ENCODE peak calls at places on chromosome 4, in four cellular contexts. R is GM12878, C is HCT116, I is NT2/D1. F is an unnamed sample.

GRCh38 chr4:87188063-87188462 is 32.4 kb downstream of the KLHL8 start:
- DNase-seq in R (no peak), C (no peak), I (no peak), F (no peak)

GRCh38 chr4:88143504-88143903 is 14.9 kb downstream of the ABCG2 start:
- DNase-seq in R (no peak), C (peak), I (no peak), F (no peak)

GRCh38 chr4:948101-948935 is 16.1 kb downstream of the TMEM175 start:
- DNase-seq in R (no peak), C (no peak), I (no peak), F (no peak)

GRCh38 chr4:41436365-41437263 is 101.3 kb upstream of the LIMCH1 start:
- DNase-seq in R (no peak), C (no peak), I (no peak), F (no peak)

GRCh38 chr4:137755033-137755471 is 222.8 kb upstream of the PCDH18 start:
- DNase-seq in R (no peak), C (peak), I (no peak), F (no peak)

GRCh38 chr4:99723555-99724450 is 66.2 kb upstream of the C4orf54 start:
- DNase-seq in R (no peak), C (peak), I (no peak), F (peak)

GRCh38 chr4:89305028-89305427 is 2.6 kb downstream of the GPRIN3 start:
- DNase-seq in R (no peak), C (no peak), I (no peak), F (no peak)

GRCh38 chr4:10889819-10890218 is 205.3 kb upstream of the CLNK start:
- DNase-seq in R (no peak), C (no peak), I (no peak), F (no peak)

GRCh38 chr4:10083331-10083769 is 33.2 kb downstream of the WDR1 start:
- DNase-seq in R (no peak), C (no peak), I (no peak), F (no peak)

GRCh38 chr4:65658117-65658516 is 12.2 kb downstream of the EPHA5 start:
- DNase-seq in R (no peak), C (no peak), I (no peak), F (no peak)

GRCh38 chr4:64327237-64327636 is 82.0 kb downstream of the TECRL start:
- DNase-seq in R (no peak), C (no peak), I (no peak), F (no peak)

GRCh38 chr4:73034896-73035295 is 34.6 kb downstream of the COX18 start:
- DNase-seq in R (no peak), C (no peak), I (no peak), F (no peak)

GRCh38 chr4:8817813-8818062 is 53.9 kb downstream of the HMX1 start:
- DNase-seq in R (no peak), C (no peak), I (no peak), F (no peak)

GRCh38 chr4:70681730-70682129 is 6.6 kb upstream of the UTP3 start:
- DNase-seq in R (no peak), C (no peak), I (no peak), F (no peak)

GRCh38 chr4:21514022-21514421 is 434.6 kb downstream of the KCNIP4 start:
- DNase-seq in R (no peak), C (no peak), I (no peak), F (no peak)

GRCh38 chr4:160353548-160353947 is 1250.7 kb downstream of the RAPGEF2 start:
- DNase-seq in R (no peak), C (no peak), I (no peak), F (no peak)

GRCh38 chr4:62881901-62882300 is 1527.3 kb downstream of the TECRL start:
- DNase-seq in R (no peak), C (no peak), I (no peak), F (no peak)

GRCh38 chr4:165360985-165361678 is 17.7 kb upstream of the CPE start:
- DNase-seq in R (no peak), C (no peak), I (no peak), F (no peak)

GRCh38 chr4:185204238-185204910 is 574 bp upstream of the CFAP97 start:
- DNase-seq in R (no peak), C (no peak), I (no peak), F (no peak)

GRCh38 chr4:65791807-65792308 is 121.6 kb upstream of the EPHA5 start:
- DNase-seq in R (no peak), C (no peak), I (no peak), F (no peak)

GRCh38 chr4:187251896-187252295 is 528.2 kb upstream of the FAT1 start:
- DNase-seq in R (no peak), C (no peak), I (no peak), F (no peak)

GRCh38 chr4:17117746-17118145 is 219.3 kb upstream of the LDB2 start:
- DNase-seq in R (no peak), C (no peak), I (no peak), F (no peak)

GRCh38 chr4:128310266-128310697 is 22.7 kb upstream of the PGRMC2 start:
- DNase-seq in R (no peak), C (no peak), I (no peak), F (no peak)

GRCh38 chr4:156344397-156344796 is 390.7 kb upstream of the CTSO start:
- DNase-seq in R (no peak), C (no peak), I (no peak), F (no peak)

GRCh38 chr4:63965875-63966274 is 443.4 kb downstream of the TECRL start:
- DNase-seq in R (no peak), C (no peak), I (no peak), F (no peak)

GRCh38 chr4:98509641-98510170 is 148.7 kb downstream of the TSPAN5 start:
- DNase-seq in R (no peak), C (no peak), I (no peak), F (no peak)

GRCh38 chr4:72375050-72375736 is 193.8 kb downstream of the ADAMTS3 start:
- DNase-seq in R (no peak), C (no peak), I (no peak), F (no peak)

GRCh38 chr4:38872620-38873019 is 5.0 kb downstream of the FAM114A1 start:
- DNase-seq in R (no peak), C (no peak), I (no peak), F (no peak)
- TF ChIP-seq ZNF274 in R (no peak), C (no peak), I (no peak), F (no peak)

GRCh38 chr4:2927016-2927695 is 36.0 kb downstream of the NOP14 start:
- DNase-seq in R (no peak), C (no peak), I (no peak), F (no peak)
- TF ChIP-seq ZNF274 in R (no peak), C (no peak), I (no peak), F (no peak)

DNA sequence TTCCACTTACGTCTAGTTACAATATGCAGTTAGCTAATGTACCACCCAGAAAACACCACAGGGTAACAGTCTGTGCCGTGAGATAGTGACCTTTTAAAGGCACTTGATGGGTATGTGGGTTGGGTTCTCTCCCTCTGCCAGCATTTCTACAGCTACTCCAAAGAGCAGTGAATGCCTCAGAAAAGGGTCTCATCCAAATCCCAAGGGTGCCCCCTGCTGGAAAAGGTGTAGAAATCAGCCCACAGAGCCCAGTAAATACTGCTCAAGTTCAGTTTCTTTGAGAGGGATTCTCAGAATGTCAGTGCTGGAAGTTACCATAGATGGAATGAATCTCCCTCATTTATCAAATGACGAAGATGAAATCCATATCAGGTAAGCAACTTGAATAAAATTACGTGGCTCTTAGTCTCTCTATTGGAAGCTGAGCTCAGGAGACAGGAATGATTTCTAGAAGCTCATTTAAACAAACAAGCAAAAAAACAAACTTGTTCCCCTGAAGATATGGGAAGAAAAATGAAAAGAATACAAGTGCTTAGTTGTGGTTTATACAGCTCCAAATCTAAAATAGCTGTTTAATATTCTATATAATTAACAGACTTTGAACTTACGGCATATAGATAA is 9.5 kb downstream of the RNF175 start:
- DNase-seq in R (peak), C (peak), I (peak), F (peak)
- TF ChIP-seq ZNF274 in R (no peak), C (no peak), I (no peak), F (no peak)

GRCh38 chr4:80054375-80054774 is 18.7 kb downstream of the ANTXR2 start:
- DNase-seq in R (no peak), C (no peak), I (no peak), F (no peak)

GRCh38 chr4:80053140-80053910 is 19.7 kb downstream of the ANTXR2 start:
- DNase-seq in R (no peak), C (no peak), I (no peak), F (no peak)

GRCh38 chr4:80049813-80050534 is 23.1 kb downstream of the ANTXR2 start:
- DNase-seq in R (no peak), C (no peak), I (no peak), F (no peak)

GRCh38 chr4:80045831-80046230 is 27.2 kb downstream of the ANTXR2 start:
- DNase-seq in R (no peak), C (no peak), I (no peak), F (no peak)

DNA sequence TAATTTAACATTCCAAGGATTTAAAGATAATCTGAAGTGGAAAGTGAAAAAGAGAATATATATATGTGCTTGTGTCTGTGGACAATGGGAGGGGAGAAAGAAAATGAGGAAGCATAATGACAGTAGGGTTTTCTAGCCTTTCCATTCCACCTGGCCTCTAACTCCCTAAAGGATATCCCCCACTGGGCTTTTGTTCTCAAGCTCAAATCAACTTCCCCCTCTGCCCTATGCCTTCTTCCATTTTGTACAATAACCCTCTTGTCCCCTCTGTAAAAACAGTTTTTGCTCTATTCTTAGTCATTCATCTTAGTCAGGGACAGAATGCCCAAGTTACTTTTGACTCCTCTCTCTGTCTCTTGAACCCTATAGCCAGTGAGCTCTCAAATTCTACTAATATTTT is 23.6 kb downstream of the ANTXR2 start:
- DNase-seq in R (no peak), C (no peak), I (no peak), F (no peak)
- TF ChIP-seq ZNF274 in R (no peak), C (no peak), I (no peak), F (no peak)

DNA sequence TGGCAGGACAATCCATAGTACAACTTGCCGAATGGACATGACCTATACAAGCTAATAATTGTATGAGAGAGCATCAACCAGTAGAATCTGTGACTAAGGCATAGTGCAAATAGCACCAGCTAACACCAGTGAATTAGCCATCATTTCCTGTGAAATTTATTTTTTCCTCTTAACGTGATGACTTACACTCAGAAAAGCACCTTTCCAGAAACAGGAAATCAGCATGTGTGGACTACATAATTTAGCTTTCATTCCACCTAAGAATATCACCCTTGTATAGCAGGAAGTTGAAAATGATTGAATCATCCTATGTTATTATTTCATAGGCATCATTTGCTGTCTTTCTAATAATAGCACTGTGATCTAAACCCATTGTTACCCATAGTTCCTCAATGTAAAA is 1393.4 kb upstream of the PCDH7 start:
- DNase-seq in R (no peak), C (no peak), I (no peak), F (no peak)
- TF ChIP-seq ZNF274 in R (no peak), C (no peak), I (no peak), F (no peak)

DNA sequence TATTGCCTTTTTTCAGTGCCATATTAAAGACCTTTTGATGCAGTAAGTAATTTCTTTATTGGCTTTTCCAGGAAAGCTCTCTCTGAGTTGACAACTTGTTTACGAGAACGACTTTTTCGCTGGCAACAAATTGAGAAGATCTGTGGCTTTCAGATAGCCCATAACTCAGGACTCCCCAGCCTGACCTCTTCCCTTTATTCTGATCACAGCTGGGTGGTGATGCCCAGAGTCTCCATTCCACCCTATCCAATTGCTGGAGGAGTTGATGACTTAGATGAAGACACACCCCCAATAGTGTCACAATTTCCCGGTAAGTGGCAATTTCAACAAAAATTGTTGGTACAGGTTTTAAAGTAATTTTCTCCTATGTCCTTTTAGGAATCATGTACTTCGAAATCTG is 148.1 kb downstream of the STIM2 start:
- DNase-seq in R (no peak), C (no peak), I (no peak), F (no peak)
- TF ChIP-seq ZNF274 in R (no peak), C (no peak), I (no peak), F (no peak)

GRCh38 chr4:159298502-159298901 is 195.6 kb downstream of the RAPGEF2 start:
- DNase-seq in R (no peak), C (no peak), I (no peak), F (no peak)
- TF ChIP-seq ZNF274 in R (no peak), C (no peak), I (no peak), F (no peak)

DNA sequence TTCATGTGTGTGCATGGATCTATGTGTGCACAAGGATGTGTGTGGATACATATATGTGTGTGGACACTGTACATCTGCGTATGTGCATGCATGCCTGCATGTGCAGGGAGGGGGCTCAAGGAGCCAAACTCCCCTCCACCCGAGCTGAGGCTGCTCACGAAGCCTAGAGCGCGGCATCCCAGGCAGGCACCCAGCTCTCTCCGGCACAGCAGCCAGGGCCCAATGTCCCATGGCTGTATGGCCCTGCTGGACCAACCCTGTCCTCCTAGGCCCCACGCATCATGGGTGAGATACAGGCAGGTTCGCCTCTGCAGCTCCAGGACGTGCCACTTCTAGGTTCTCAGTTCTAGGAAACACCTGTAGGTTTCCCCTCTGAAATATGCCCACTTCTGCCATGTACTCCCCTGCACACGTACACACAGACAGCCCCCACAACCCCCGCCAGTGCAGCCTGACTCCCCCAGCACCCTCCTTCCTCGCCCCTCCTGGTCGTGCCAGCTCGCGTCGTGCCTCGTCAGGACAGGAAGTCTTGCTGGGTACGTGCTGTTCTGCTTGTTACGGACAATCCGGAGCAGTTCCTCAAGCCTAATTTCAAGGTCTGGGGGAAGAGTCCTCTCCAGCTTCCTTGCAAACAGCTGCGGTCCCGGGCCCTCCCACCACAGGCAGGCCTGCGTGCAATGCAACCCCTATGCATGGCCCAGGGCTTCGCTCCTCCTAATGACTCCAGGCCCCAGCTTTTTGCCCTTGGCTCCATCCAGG is 3.3 kb upstream of the ADRA2C start:
- DNase-seq in R (no peak), C (no peak), I (no peak), F (no peak)
- TF ChIP-seq ZNF274 in R (no peak), C (no peak), I (no peak), F (no peak)

GRCh38 chr4:141464366-141464765 is 172.0 kb upstream of the IL15 start:
- DNase-seq in R (no peak), C (no peak), I (no peak), F (no peak)
- TF ChIP-seq ZNF274 in R (no peak), C (no peak), I (no peak), F (no peak)

F was measured in K562.